ENCODE peak calls at places on chromosome 1, in five cellular contexts. One of them, this sample, is unnamed.

GRCh38 chr1:214469290-214469689 is 82.1 kb downstream of the PTPN14 start:
- DNase-seq in thoracic aorta: no peak
- DNase-seq in esophagus squamous epithelium: no peak
- DNase-seq in CD8-positive, alpha-beta T cell: no peak
- DNase-seq in GM12864: no peak
- DNase-seq in this sample: no peak

GRCh38 chr1:207752456-207753132 is 740 bp downstream of the CD46 start:
- DNase-seq in thoracic aorta: no peak
- DNase-seq in esophagus squamous epithelium: no peak
- DNase-seq in CD8-positive, alpha-beta T cell: peak; percentile 11
- DNase-seq in GM12864: no peak
- DNase-seq in this sample: peak; percentile 11

GRCh38 chr1:4173731-4174130 is 273.7 kb upstream of the C1orf174 start:
- DNase-seq in thoracic aorta: no peak
- DNase-seq in esophagus squamous epithelium: no peak
- DNase-seq in CD8-positive, alpha-beta T cell: no peak
- DNase-seq in GM12864: no peak
- DNase-seq in this sample: no peak

GRCh38 chr1:21724570-21724969 is 55.4 kb upstream of the RAP1GAP start:
- DNase-seq in thoracic aorta: no peak
- DNase-seq in esophagus squamous epithelium: no peak
- DNase-seq in CD8-positive, alpha-beta T cell: no peak
- DNase-seq in GM12864: no peak
- DNase-seq in this sample: no peak

GRCh38 chr1:153841463-153841994 is 66.3 kb downstream of the SLC27A3 start:
- DNase-seq in thoracic aorta: no peak
- DNase-seq in esophagus squamous epithelium: no peak
- DNase-seq in CD8-positive, alpha-beta T cell: no peak
- DNase-seq in GM12864: no peak
- DNase-seq in this sample: peak; percentile 48

GRCh38 chr1:23010734-23011449 is 4.8 kb downstream of the TEX46 start:
- DNase-seq in thoracic aorta: no peak
- DNase-seq in esophagus squamous epithelium: no peak
- DNase-seq in CD8-positive, alpha-beta T cell: no peak
- DNase-seq in GM12864: no peak
- DNase-seq in this sample: peak; percentile 55

GRCh38 chr1:231839999-231840398 is 213.4 kb downstream of the DISC1 start:
- DNase-seq in thoracic aorta: no peak
- DNase-seq in esophagus squamous epithelium: no peak
- DNase-seq in CD8-positive, alpha-beta T cell: no peak
- DNase-seq in GM12864: no peak
- DNase-seq in this sample: no peak

GRCh38 chr1:244952940-244953339 is 88.6 kb upstream of the HNRNPU start:
- DNase-seq in thoracic aorta: no peak
- DNase-seq in esophagus squamous epithelium: no peak
- DNase-seq in CD8-positive, alpha-beta T cell: no peak
- DNase-seq in GM12864: no peak
- DNase-seq in this sample: no peak

GRCh38 chr1:21852282-21853129 is 40.4 kb downstream of the LDLRAD2 start:
- DNase-seq in thoracic aorta: no peak
- DNase-seq in esophagus squamous epithelium: no peak
- DNase-seq in CD8-positive, alpha-beta T cell: no peak
- DNase-seq in GM12864: peak; percentile 52
- DNase-seq in this sample: no peak

GRCh38 chr1:64880449-64880848 is 85.9 kb downstream of the JAK1 start:
- DNase-seq in thoracic aorta: no peak
- DNase-seq in esophagus squamous epithelium: no peak
- DNase-seq in CD8-positive, alpha-beta T cell: no peak
- DNase-seq in GM12864: no peak
- DNase-seq in this sample: no peak

GRCh38 chr1:53368314-53369033 is 40.6 kb upstream of the LRP8 start:
- DNase-seq in thoracic aorta: no peak
- DNase-seq in esophagus squamous epithelium: no peak
- DNase-seq in CD8-positive, alpha-beta T cell: no peak
- DNase-seq in GM12864: no peak
- DNase-seq in this sample: no peak

GRCh38 chr1:98949606-98950005 is 55.1 kb downstream of the PLPPR5 start:
- DNase-seq in thoracic aorta: no peak
- DNase-seq in esophagus squamous epithelium: no peak
- DNase-seq in CD8-positive, alpha-beta T cell: no peak
- DNase-seq in GM12864: no peak
- DNase-seq in this sample: peak; percentile 6

GRCh38 chr1:155983191-155984023 is 5.1 kb upstream of the ARHGEF2 start:
- DNase-seq in thoracic aorta: no peak
- DNase-seq in esophagus squamous epithelium: no peak
- DNase-seq in CD8-positive, alpha-beta T cell: no peak
- DNase-seq in GM12864: no peak
- DNase-seq in this sample: peak; percentile 98

GRCh38 chr1:32765561-32766327 is 51.4 kb downstream of the YARS1 start:
- DNase-seq in thoracic aorta: no peak
- DNase-seq in esophagus squamous epithelium: no peak
- DNase-seq in CD8-positive, alpha-beta T cell: no peak
- DNase-seq in GM12864: no peak
- DNase-seq in this sample: no peak

GRCh38 chr1:6103111-6103853 is 57.6 kb downstream of the KCNAB2 start:
- DNase-seq in thoracic aorta: no peak
- DNase-seq in esophagus squamous epithelium: no peak
- DNase-seq in CD8-positive, alpha-beta T cell: no peak
- DNase-seq in GM12864: no peak
- DNase-seq in this sample: no peak

GRCh38 chr1:178055093-178055492 is 38.8 kb upstream of the RASAL2 start:
- DNase-seq in thoracic aorta: no peak
- DNase-seq in esophagus squamous epithelium: no peak
- DNase-seq in CD8-positive, alpha-beta T cell: no peak
- DNase-seq in GM12864: no peak
- DNase-seq in this sample: no peak

GRCh38 chr1:185864889-185865288 is 130.7 kb downstream of the HMCN1 start:
- DNase-seq in thoracic aorta: peak; percentile 5
- DNase-seq in esophagus squamous epithelium: no peak
- DNase-seq in CD8-positive, alpha-beta T cell: no peak
- DNase-seq in GM12864: no peak
- DNase-seq in this sample: peak; percentile 93

GRCh38 chr1:3211582-3211981 is 142.6 kb downstream of the PRDM16 start:
- DNase-seq in thoracic aorta: no peak
- DNase-seq in esophagus squamous epithelium: no peak
- DNase-seq in CD8-positive, alpha-beta T cell: no peak
- DNase-seq in GM12864: no peak
- DNase-seq in this sample: no peak

GRCh38 chr1:36134805-36135339 is 9.8 kb upstream of the COL8A2 start:
- DNase-seq in thoracic aorta: peak; percentile 53
- DNase-seq in esophagus squamous epithelium: no peak
- DNase-seq in CD8-positive, alpha-beta T cell: peak; percentile 57
- DNase-seq in GM12864: no peak
- DNase-seq in this sample: peak; percentile 64

GRCh38 chr1:181104790-181105133 is 16.3 kb downstream of the IER5 start:
- DNase-seq in thoracic aorta: no peak
- DNase-seq in esophagus squamous epithelium: no peak
- DNase-seq in CD8-positive, alpha-beta T cell: peak; percentile 50
- DNase-seq in GM12864: no peak
- DNase-seq in this sample: no peak

GRCh38 chr1:16900771-16901170 is 5.0 kb downstream of the RNU1-2 start:
- DNase-seq in thoracic aorta: no peak
- DNase-seq in esophagus squamous epithelium: no peak
- DNase-seq in CD8-positive, alpha-beta T cell: no peak
- DNase-seq in GM12864: no peak
- DNase-seq in this sample: peak; percentile 49

GRCh38 chr1:65174585-65174984 is 26.6 kb downstream of the AK4 start:
- DNase-seq in thoracic aorta: no peak
- DNase-seq in esophagus squamous epithelium: no peak
- DNase-seq in CD8-positive, alpha-beta T cell: no peak
- DNase-seq in GM12864: peak; percentile 50
- DNase-seq in this sample: peak; percentile 97

GRCh38 chr1:43924516-43924915 is 9.1 kb upstream of the ARTN start:
- DNase-seq in thoracic aorta: no peak
- DNase-seq in esophagus squamous epithelium: no peak
- DNase-seq in CD8-positive, alpha-beta T cell: no peak
- DNase-seq in GM12864: no peak
- DNase-seq in this sample: no peak

GRCh38 chr1:110548381-110548780 is 29.4 kb upstream of the KCNA10 start:
- DNase-seq in thoracic aorta: no peak
- DNase-seq in esophagus squamous epithelium: no peak
- DNase-seq in CD8-positive, alpha-beta T cell: no peak
- DNase-seq in GM12864: no peak
- DNase-seq in this sample: peak; percentile 21

GRCh38 chr1:172423336-172423735 is 2.9 kb downstream of the C1orf105 start:
- DNase-seq in thoracic aorta: no peak
- DNase-seq in esophagus squamous epithelium: no peak
- DNase-seq in CD8-positive, alpha-beta T cell: no peak
- DNase-seq in GM12864: no peak
- DNase-seq in this sample: no peak

DNA sequence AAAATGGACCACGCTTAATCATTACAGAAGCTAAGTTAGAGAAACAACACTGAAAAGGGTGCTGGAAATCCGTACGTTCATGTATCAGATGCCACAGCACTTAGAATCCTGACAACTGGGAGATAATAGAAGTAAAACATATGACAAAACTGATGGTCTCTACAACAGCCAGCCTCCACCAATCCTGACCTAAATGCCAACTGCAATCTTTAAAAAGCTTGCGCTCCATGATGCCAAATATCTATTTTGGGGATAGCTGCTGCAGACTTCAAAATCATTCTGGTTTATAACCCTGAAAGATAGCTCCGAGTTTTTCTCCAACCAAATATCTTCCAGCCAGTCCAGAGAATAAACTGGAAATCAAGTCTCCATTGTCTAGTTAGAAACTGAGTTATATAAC is 178.3 kb downstream of the RERE start:
- DNase-seq in thoracic aorta: no peak
- DNase-seq in esophagus squamous epithelium: no peak
- DNase-seq in CD8-positive, alpha-beta T cell: no peak
- DNase-seq in GM12864: no peak
- DNase-seq in this sample: no peak
- TF ChIP-seq CTCF in thoracic aorta: no peak
- TF ChIP-seq CTCF in esophagus squamous epithelium: no peak
- TF ChIP-seq CTCF in CD8-positive, alpha-beta T cell: no peak
- TF ChIP-seq CTCF in GM12864: no peak
- TF ChIP-seq CTCF in this sample: no peak

GRCh38 chr1:165442653-165443052 is 2.3 kb downstream of the RXRG start:
- DNase-seq in thoracic aorta: no peak
- DNase-seq in esophagus squamous epithelium: no peak
- DNase-seq in CD8-positive, alpha-beta T cell: no peak
- DNase-seq in GM12864: no peak
- DNase-seq in this sample: no peak
- H3K4me3 ChIP-seq in thoracic aorta: no peak overlapping the region
- H3K4me3 ChIP-seq in esophagus squamous epithelium: no peak overlapping the region
- H3K4me3 ChIP-seq in CD8-positive, alpha-beta T cell: no peak overlapping the region
- H3K4me3 ChIP-seq in GM12864: no peak overlapping the region
- H3K4me3 ChIP-seq in this sample: no peak overlapping the region

GRCh38 chr1:19033926-19034680 is 77.6 kb upstream of the IFFO2 start:
- DNase-seq in thoracic aorta: no peak
- DNase-seq in esophagus squamous epithelium: no peak
- DNase-seq in CD8-positive, alpha-beta T cell: no peak
- DNase-seq in GM12864: no peak
- DNase-seq in this sample: no peak
- TF ChIP-seq CTCF in thoracic aorta: no peak
- TF ChIP-seq CTCF in esophagus squamous epithelium: no peak
- TF ChIP-seq CTCF in CD8-positive, alpha-beta T cell: no peak
- TF ChIP-seq CTCF in GM12864: no peak
- TF ChIP-seq CTCF in this sample: no peak

GRCh38 chr1:39043513-39043912 is 17.4 kb downstream of the NDUFS5 start:
- DNase-seq in thoracic aorta: no peak
- DNase-seq in esophagus squamous epithelium: no peak
- DNase-seq in CD8-positive, alpha-beta T cell: no peak
- DNase-seq in GM12864: no peak
- DNase-seq in this sample: no peak
- H3K4me3 ChIP-seq in thoracic aorta: no peak overlapping the region
- H3K4me3 ChIP-seq in esophagus squamous epithelium: no peak overlapping the region
- H3K4me3 ChIP-seq in CD8-positive, alpha-beta T cell: no peak overlapping the region
- H3K4me3 ChIP-seq in GM12864: no peak overlapping the region
- H3K4me3 ChIP-seq in this sample: no peak overlapping the region

GRCh38 chr1:12001996-12002493 is 17.3 kb upstream of the MIIP start:
- DNase-seq in thoracic aorta: no peak
- DNase-seq in esophagus squamous epithelium: no peak
- DNase-seq in CD8-positive, alpha-beta T cell: no peak
- DNase-seq in GM12864: no peak
- DNase-seq in this sample: no peak

GRCh38 chr1:12007204-12007603 is 12.1 kb upstream of the MIIP start:
- DNase-seq in thoracic aorta: no peak
- DNase-seq in esophagus squamous epithelium: no peak
- DNase-seq in CD8-positive, alpha-beta T cell: no peak
- DNase-seq in GM12864: no peak
- DNase-seq in this sample: no peak

GRCh38 chr1:12003762-12004161 is 15.5 kb upstream of the MIIP start:
- DNase-seq in thoracic aorta: no peak
- DNase-seq in esophagus squamous epithelium: no peak
- DNase-seq in CD8-positive, alpha-beta T cell: no peak
- DNase-seq in GM12864: no peak
- DNase-seq in this sample: no peak

GRCh38 chr1:12006167-12006921 is 13.0 kb upstream of the MIIP start:
- DNase-seq in thoracic aorta: no peak
- DNase-seq in esophagus squamous epithelium: no peak
- DNase-seq in CD8-positive, alpha-beta T cell: no peak
- DNase-seq in GM12864: no peak
- DNase-seq in this sample: no peak

GRCh38 chr1:12005488-12006166 is 13.7 kb upstream of the MIIP start:
- DNase-seq in thoracic aorta: no peak
- DNase-seq in esophagus squamous epithelium: no peak
- DNase-seq in CD8-positive, alpha-beta T cell: no peak
- DNase-seq in GM12864: no peak
- DNase-seq in this sample: no peak
- TF ChIP-seq CTCF in thoracic aorta: no peak
- TF ChIP-seq CTCF in esophagus squamous epithelium: no peak
- TF ChIP-seq CTCF in CD8-positive, alpha-beta T cell: no peak
- TF ChIP-seq CTCF in GM12864: no peak
- TF ChIP-seq CTCF in this sample: no peak